ENCODE peak calls at places on chromosomes 12 and 14, in six cellular contexts. J, Y, I, C, S and B are unnamed samples.

GRCh38 chr12:52860102-52860838 is 11.5 kb upstream of the KRT78 start:
- DNase-seq in J (no peak), Y (no peak), I (no peak), S (no peak), C (no peak), B (no peak)

GRCh38 chr14:86072134-86072894 is 542.4 kb downstream of the FLRT2 start:
- DNase-seq in S (no peak), C (no peak), Y (no peak), J (no peak), I (no peak), B (no peak)

GRCh38 chr14:95200404-95200803 is 43.1 kb upstream of the DICER1 start:
- DNase-seq in C (no peak), S (no peak), J (no peak), I (no peak), Y (no peak), B (no peak)

GRCh38 chr14:77086017-77086727 is 11.9 kb upstream of the CIPC start:
- DNase-seq in J (peak; percentile 25), I (no peak), Y (no peak), S (no peak), C (no peak), B (no peak)

GRCh38 chr12:24903305-24904088 is 45.4 kb downstream of the BCAT1 start:
- DNase-seq in S (no peak), Y (no peak), I (no peak), J (no peak), C (peak; percentile 76), B (no peak)

GRCh38 chr14:37623552-37623951 is 28.1 kb downstream of the TTC6 start:
- DNase-seq in S (peak; percentile 1), Y (no peak), J (no peak), C (peak; percentile 29), I (no peak), B (peak; percentile 45)

GRCh38 chr14:35750202-35750904 is 58.7 kb downstream of the RALGAPA1 start:
- DNase-seq in I (no peak), S (no peak), Y (no peak), C (no peak), J (no peak), B (no peak)

GRCh38 chr12:48988030-48988649 is 10.0 kb downstream of the WNT1 start:
- DNase-seq in Y (peak; percentile 80), S (no peak), I (peak; percentile 87), C (peak; percentile 61), J (peak; percentile 46), B (no peak)

GRCh38 chr12:29710104-29710503 is 73.6 kb downstream of the TMTC1 start:
- DNase-seq in I (peak; percentile 51), C (no peak), J (no peak), Y (no peak), S (no peak), B (no peak)

GRCh38 chr14:87186745-87187144 is 806.2 kb downstream of the GALC start:
- DNase-seq in C (no peak), Y (no peak), S (no peak), J (no peak), I (no peak), B (no peak)

GRCh38 chr12:51911788-51912711 is 4.7 kb downstream of the ACVRL1 start:
- DNase-seq in C (peak; percentile 86), I (peak; percentile 77), S (no peak), J (no peak), Y (peak; percentile 56), B (no peak)

GRCh38 chr12:132393245-132393795 is 63.9 kb upstream of the GALNT9 start:
- DNase-seq in I (no peak), J (peak; percentile 20), C (no peak), Y (peak; percentile 63), S (peak; percentile 45), B (no peak)

GRCh38 chr12:30002677-30003076 is 218.9 kb upstream of the TMTC1 start:
- DNase-seq in S (no peak), Y (no peak), C (no peak), I (no peak), J (no peak), B (no peak)

GRCh38 chr12:122999986-123000420 is 19.5 kb downstream of the ARL6IP4 start:
- DNase-seq in Y (peak; percentile 43), J (no peak), C (no peak), S (no peak), I (no peak), B (no peak)

GRCh38 chr12:52469853-52470252 is 3.8 kb downstream of the KRT6C start:
- DNase-seq in Y (no peak), I (no peak), C (no peak), S (no peak), J (no peak), B (no peak)

GRCh38 chr14:77738559-77739250 is 22.3 kb downstream of the SNW1 start:
- DNase-seq in Y (no peak), I (no peak), J (no peak), S (no peak), C (peak; percentile 87), B (no peak)

GRCh38 chr12:20627001-20627588 is 68.0 kb upstream of the SLCO1C1 start:
- DNase-seq in C (no peak), Y (no peak), I (no peak), S (no peak), J (no peak), B (no peak)

GRCh38 chr12:63276537-63277365 is 125.8 kb upstream of the AVPR1A start:
- DNase-seq in I (peak; percentile 5), C (peak; percentile 56), S (peak; percentile 61), J (peak; percentile 44), Y (peak; percentile 12), B (peak; percentile 3)

GRCh38 chr12:2598001-2598400 is 196.8 kb upstream of the FKBP4 start:
- DNase-seq in C (no peak), I (no peak), J (no peak), Y (no peak), S (no peak), B (no peak)

GRCh38 chr12:53872367-53872766 is 66.3 kb upstream of the HOXC13 start:
- DNase-seq in I (no peak), S (no peak), C (no peak), Y (no peak), J (no peak), B (no peak)

GRCh38 chr12:25416516-25416915 is 136.6 kb downstream of the LMNTD1 start:
- DNase-seq in I (no peak), C (no peak), J (no peak), S (no peak), Y (no peak), B (no peak)

GRCh38 chr12:66165141-66165540 is 4.7 kb downstream of the TMBIM4 start:
- DNase-seq in J (no peak), C (no peak), Y (no peak), S (no peak), I (no peak), B (no peak)

GRCh38 chr12:66168410-66168809 is 1.4 kb downstream of the TMBIM4 start:
- DNase-seq in S (no peak), C (no peak), I (no peak), J (no peak), Y (no peak), B (no peak)

GRCh38 chr12:66169221-66170170 is at the start of gene TMBIM4:
- DNase-seq in S (peak; percentile 91), I (peak; percentile 94), Y (peak; percentile 88), C (peak; percentile 92), J (peak; percentile 86), B (peak; percentile 86)

GRCh38 chr12:66166561-66166960 is 3.2 kb downstream of the TMBIM4 start:
- DNase-seq in J (no peak), Y (no peak), C (no peak), I (no peak), S (no peak), B (no peak)

GRCh38 chr12:66170606-66171005 is 810 bp upstream of the TMBIM4 start:
- DNase-seq in S (no peak), Y (no peak), J (no peak), C (no peak), I (no peak), B (no peak)
- H3K9ac ChIP-seq in S (no peak overlapping the region), Y (no peak overlapping the region), J (no peak overlapping the region), C (no peak overlapping the region), I (no peak overlapping the region), B (no peak overlapping the region)

GRCh38 chr14:101350710-101351109 is 210.6 kb upstream of the DIO3 start:
- DNase-seq in Y (no peak), J (no peak), C (no peak), I (no peak), S (no peak), B (no peak)

GRCh38 chr14:101353422-101353821 is 207.9 kb upstream of the DIO3 start:
- DNase-seq in S (no peak), Y (no peak), J (no peak), C (no peak), I (no peak), B (no peak)

GRCh38 chr14:101352567-101352966 is 208.7 kb upstream of the DIO3 start:
- DNase-seq in I (no peak), J (no peak), Y (no peak), S (no peak), C (no peak), B (no peak)

GRCh38 chr14:101351146-101351545 is 210.1 kb upstream of the DIO3 start:
- DNase-seq in S (no peak), J (no peak), Y (no peak), I (no peak), C (no peak), B (no peak)

GRCh38 chr14:101351769-101352168 is 209.5 kb upstream of the DIO3 start:
- DNase-seq in C (no peak), I (no peak), J (no peak), S (no peak), Y (no peak), B (no peak)
- H3K27ac ChIP-seq in C (no peak overlapping the region), I (no peak overlapping the region), J (no peak overlapping the region), S (no peak overlapping the region), Y (no peak overlapping the region), B (no peak overlapping the region)

DNA sequence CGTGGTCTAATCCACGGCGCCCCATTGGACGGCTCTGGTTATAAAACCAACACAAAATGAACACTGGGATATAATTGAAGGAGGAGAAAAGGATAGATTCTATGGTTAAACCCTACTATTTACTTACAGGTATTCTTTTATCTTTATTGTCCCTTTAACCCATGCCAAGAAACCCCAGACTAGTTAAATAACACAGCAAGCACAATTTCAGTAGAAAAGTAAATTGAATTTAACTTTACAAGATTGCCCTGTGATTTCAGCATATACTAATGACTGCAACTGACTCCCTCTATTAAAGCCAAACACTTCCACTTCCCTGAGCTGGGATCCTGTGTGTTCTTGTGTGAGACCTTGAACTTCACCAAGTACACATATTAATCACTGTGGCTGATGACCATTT is 45.3 kb downstream of the BCL11B start:
- DNase-seq in Y (no peak), J (no peak), C (no peak), I (no peak), S (no peak), B (no peak)
- TF ChIP-seq POLR2AphosphoS5 in Y (no peak), J (no peak), C (no peak), I (no peak), S (no peak), B (no peak)

DNA sequence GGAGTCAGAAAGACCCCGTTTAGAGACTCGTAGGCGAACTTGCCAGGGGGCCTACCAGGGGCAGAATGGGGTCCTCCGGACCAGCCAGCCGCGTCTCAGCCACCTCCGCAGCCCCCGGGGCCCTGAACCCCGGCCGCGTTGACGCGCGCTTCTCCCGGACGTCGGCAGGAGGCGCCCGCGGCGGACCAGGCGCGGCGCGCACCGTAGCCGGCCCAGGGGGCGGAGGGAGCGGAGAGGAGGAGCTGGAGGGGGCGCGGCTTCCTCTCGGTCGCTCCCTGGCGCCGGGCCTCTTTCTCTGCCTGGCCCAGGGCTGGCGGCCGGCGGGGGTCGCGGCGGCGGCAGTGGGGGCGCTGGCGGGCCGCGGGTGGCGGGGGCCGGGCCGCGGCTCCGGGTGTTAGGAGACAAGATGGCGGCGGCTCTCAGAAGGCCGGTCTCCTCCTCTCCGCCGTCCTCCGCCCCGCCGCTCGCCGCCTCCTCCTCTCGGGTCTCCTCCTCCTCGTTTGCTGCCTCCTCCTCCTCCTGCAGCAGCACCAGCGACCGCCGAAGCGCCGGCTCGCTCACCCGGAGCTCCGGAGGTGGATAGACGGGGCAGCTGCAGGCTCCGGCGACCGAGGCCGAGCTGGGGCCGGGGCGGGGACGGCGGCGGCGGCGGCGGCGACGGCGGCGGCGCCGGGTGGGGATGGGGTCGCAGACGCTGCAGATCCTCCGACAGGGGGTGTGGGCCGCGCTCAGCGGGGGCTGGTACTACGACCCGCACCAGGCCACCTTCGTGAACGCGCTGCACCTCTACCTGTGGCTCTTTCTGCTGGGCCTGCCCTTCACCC is at the start of gene PCNX1:
- DNase-seq in I (peak; percentile 98), J (peak; percentile 79), S (peak; percentile 46), Y (peak; percentile 88), C (peak; percentile 79), B (no peak)
- H3K9ac ChIP-seq in I (peak within 1 kb of the TSS; percentile 91), J (peak within 1 kb of the TSS; percentile 83), S (peak within 1 kb of the TSS; percentile 80), Y (peak within 1 kb of the TSS; percentile 77), C (peak within 1 kb of the TSS; percentile 80), B (peak within 1 kb of the TSS; percentile 91)